ENCODE peak calls at places on chromosomes 2 and 18, in five cellular contexts. U is spleen, S is body of pancreas, P is AG10803, Z is fibroblast of mammary gland. F is an unnamed sample.

GRCh38 chr18:56982756-56983155 is 164.1 kb upstream of the BOD1L2 start:
- DNase-seq in U (no peak), S (no peak), P (no peak), Z (no peak), F (no peak)

GRCh38 chr2:181680055-181680936 is at the start of gene NEUROD1:
- DNase-seq in S (no peak), P (no peak), U (peak), Z (no peak), F (no peak)

GRCh38 chr2:238771193-238771592 is 76.7 kb upstream of the TWIST2 start:
- DNase-seq in P (no peak), S (no peak), Z (peak), U (no peak), F (no peak)

GRCh38 chr18:44917184-44917864 is 236.6 kb downstream of the SETBP1 start:
- DNase-seq in S (peak), P (no peak), U (no peak), Z (no peak), F (no peak)

GRCh38 chr18:48864876-48865275 is 85.9 kb downstream of the SMAD7 start:
- DNase-seq in Z (no peak), U (peak), P (no peak), S (no peak), F (no peak)

GRCh38 chr18:34548120-34548972 is 161.8 kb upstream of the DTNA start:
- DNase-seq in Z (no peak), U (no peak), S (no peak), P (no peak), F (no peak)

GRCh38 chr2:229956491-229956890 is 34.2 kb downstream of the FBXO36 start:
- DNase-seq in U (no peak), P (no peak), S (no peak), Z (no peak), F (no peak)

GRCh38 chr2:220855296-220855695 is 716.8 kb downstream of the EPHA4 start:
- DNase-seq in P (peak), Z (peak), S (no peak), U (no peak), F (no peak)

GRCh38 chr2:128496700-128497099 is 178.0 kb upstream of the HS6ST1 start:
- DNase-seq in P (no peak), Z (no peak), U (no peak), S (no peak), F (no peak)

GRCh38 chr2:188196343-188197008 is 95.2 kb upstream of the GULP1 start:
- DNase-seq in P (peak), U (no peak), S (no peak), Z (peak), F (no peak)

GRCh38 chr2:555164-555922 is 121.9 kb downstream of the TMEM18 start:
- DNase-seq in P (no peak), Z (no peak), S (no peak), U (no peak), F (no peak)

GRCh38 chr2:238929242-238930081 is 81.6 kb downstream of the TWIST2 start:
- DNase-seq in Z (peak), U (peak), P (peak), S (no peak), F (peak)

GRCh38 chr2:230684222-230685164 is 28.1 kb upstream of the CAB39 start:
- DNase-seq in P (no peak), U (no peak), Z (peak), S (no peak), F (no peak)

GRCh38 chr2:230067990-230068657 is 600 bp downstream of the SLC16A14 start:
- DNase-seq in U (peak), Z (no peak), P (peak), S (peak), F (peak)

GRCh38 chr2:101396352-101396717 is 9.0 kb upstream of the CREG2 start:
- DNase-seq in P (peak), S (no peak), U (no peak), Z (peak), F (no peak)

GRCh38 chr2:55805662-55806061 is 112.0 kb upstream of the PNPT1 start:
- DNase-seq in P (no peak), S (no peak), Z (no peak), U (no peak), F (no peak)

GRCh38 chr2:25851740-25852503 is 26.4 kb downstream of the ASXL2 start:
- DNase-seq in U (no peak), Z (peak), P (peak), S (no peak), F (no peak)

GRCh38 chr2:161136194-161136593 is 24.0 kb upstream of the TANK start:
- DNase-seq in P (no peak), U (no peak), Z (no peak), S (no peak), F (no peak)

GRCh38 chr2:166234112-166234846 is 106.5 kb upstream of the SCN1A start:
- DNase-seq in Z (peak), S (no peak), U (no peak), P (peak), F (no peak)

GRCh38 chr2:199118701-199119241 is 339.0 kb downstream of the SATB2 start:
- DNase-seq in P (no peak), Z (no peak), U (no peak), S (no peak), F (no peak)

GRCh38 chr2:101328474-101329007 is 20.0 kb upstream of the RNF149 start:
- DNase-seq in U (no peak), Z (peak), S (no peak), P (peak), F (no peak)

GRCh38 chr2:220962556-220962955 is 609.5 kb downstream of the EPHA4 start:
- DNase-seq in Z (no peak), S (no peak), P (no peak), U (no peak), F (no peak)

GRCh38 chr18:59605633-59606192 is 91.5 kb downstream of the CCBE1 start:
- DNase-seq in P (no peak), Z (no peak), U (no peak), S (no peak), F (no peak)

GRCh38 chr18:59918320-59918755 is 18.5 kb downstream of the PMAIP1 start:
- DNase-seq in Z (peak), U (peak), S (no peak), P (peak), F (peak)

GRCh38 chr2:150698016-150698661 is 210.7 kb upstream of the RND3 start:
- DNase-seq in Z (peak), S (no peak), P (peak), U (no peak), F (no peak)

GRCh38 chr2:126857502-126857901 is 41.2 kb upstream of the TEX51 start:
- DNase-seq in Z (no peak), U (no peak), P (no peak), S (no peak), F (no peak)

GRCh38 chr2:106614511-106615291 is 127.5 kb downstream of the CD8B2 start:
- DNase-seq in Z (no peak), U (no peak), S (peak), P (no peak), F (no peak)

GRCh38 chr2:172085460-172086159 is at the start of gene DLX1:
- DNase-seq in Z (no peak), S (no peak), P (no peak), U (peak), F (peak)

GRCh38 chr2:177872286-177872685 is 200.3 kb downstream of the PDE11A start:
- DNase-seq in U (no peak), Z (no peak), S (no peak), P (no peak), F (no peak)

GRCh38 chr18:79788096-79789085 is 9.3 kb upstream of the KCNG2 start:
- DNase-seq in U (peak), P (no peak), S (no peak), Z (no peak), F (peak)
- H3K4me3 ChIP-seq in U (no peak), P (peak), S (no peak), Z (no peak), F (peak)

GRCh38 chr18:55780591-55781071 is 192.6 kb upstream of the TCF4 start:
- DNase-seq in Z (peak), U (no peak), S (no peak), P (peak), F (no peak)
- H3K4me3 ChIP-seq in Z (peak), U (peak), S (no peak), P (peak), F (peak)

DNA sequence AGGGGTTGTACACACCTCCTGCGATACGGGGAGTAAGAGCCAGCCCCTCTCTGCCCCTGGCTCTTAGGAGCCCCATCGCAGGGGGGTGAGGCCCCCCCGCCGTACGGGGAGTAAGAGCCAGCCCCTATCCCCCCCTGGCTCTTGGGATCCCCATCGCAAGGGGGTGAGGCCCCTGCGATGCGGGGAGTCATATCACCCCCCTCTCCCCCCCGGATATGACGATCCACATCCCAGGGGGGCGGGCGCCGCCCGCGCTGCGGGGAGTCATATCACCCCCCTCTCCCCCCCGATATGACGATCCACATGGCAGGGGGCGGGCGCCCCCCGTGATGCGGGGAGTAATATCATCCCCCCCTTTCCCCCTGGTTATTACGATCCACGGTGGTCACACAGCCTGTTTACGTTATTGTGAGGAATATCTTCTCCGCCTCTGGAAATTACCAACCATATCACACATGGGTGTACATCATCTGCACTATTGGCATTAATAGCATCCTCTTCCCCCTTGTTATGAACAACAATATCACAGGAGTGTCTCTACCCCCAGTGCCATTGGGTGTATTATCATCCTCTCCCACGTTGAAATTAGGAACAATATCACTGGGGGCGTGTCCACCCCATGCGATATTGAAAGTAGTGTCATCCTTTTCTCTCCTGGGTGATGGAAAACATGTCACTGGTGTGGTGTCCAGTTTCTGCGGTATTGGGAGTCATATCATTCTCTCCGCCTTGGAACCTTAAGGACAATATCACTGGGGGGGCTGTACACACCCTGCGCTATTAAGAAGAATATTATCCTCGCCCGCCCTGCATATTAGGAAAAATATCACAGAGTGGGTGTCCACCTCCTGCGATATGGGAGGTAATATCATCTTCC is 24.7 kb upstream of the NAGK start:
- DNase-seq in U (no peak), Z (no peak), S (no peak), P (no peak), F (no peak)
- H3K4me3 ChIP-seq in U (no peak), Z (no peak), S (no peak), P (no peak), F (no peak)

GRCh38 chr2:121707920-121708361 is 28.7 kb downstream of the NIFK start:
- DNase-seq in S (peak), P (no peak), Z (no peak), U (no peak), F (no peak)
- H3K4me3 ChIP-seq in S (no peak), P (no peak), Z (no peak), U (no peak), F (no peak)